ENCODE peak calls at places on chromosomes 11 and 22, in four cellular contexts. I is neuronal stem cell, C is H1, S is IMR-90. T is an unnamed sample.

GRCh38 chr11:86460461-86461404 is 86.0 kb downstream of the CCDC81 start:
- DNase-seq in I (no peak), C (no peak), S (peak), T (peak)

GRCh38 chr22:25759825-25760231 is 17.8 kb downstream of the MYO18B start:
- DNase-seq in I (no peak), C (no peak), S (peak), T (peak)

GRCh38 chr22:50728523-50728931 is 9.5 kb upstream of the ACR start:
- DNase-seq in I (no peak), C (no peak), S (no peak), T (no peak)

GRCh38 chr22:19477321-19478085 is 1.5 kb downstream of the UFD1 start:
- DNase-seq in I (no peak), C (no peak), S (peak), T (no peak)

GRCh38 chr11:64238076-64238475 is 2.8 kb upstream of the FKBP2 start:
- DNase-seq in I (no peak), C (no peak), S (no peak), T (no peak)

GRCh38 chr11:574632-575323 is 1.5 kb upstream of the PHRF1 start:
- DNase-seq in I (no peak), C (no peak), S (no peak), T (no peak)

GRCh38 chr22:19097518-19097917 is 24.7 kb downstream of the DGCR2 start:
- DNase-seq in I (no peak), C (no peak), S (no peak), T (no peak)

GRCh38 chr22:46484861-46485595 is 52.4 kb downstream of the CELSR1 start:
- DNase-seq in I (no peak), C (no peak), S (peak), T (no peak)

GRCh38 chr11:121250843-121251242 is 41.7 kb upstream of the SC5D start:
- DNase-seq in I (no peak), C (no peak), S (no peak), T (no peak)

GRCh38 chr11:69894126-69895047 is 75.2 kb upstream of the FGF3 start:
- DNase-seq in I (no peak), C (no peak), S (peak), T (no peak)

GRCh38 chr11:109946322-109946846 is 146.8 kb upstream of the ZC3H12C start:
- DNase-seq in I (peak), C (peak), S (peak), T (peak)

GRCh38 chr11:78646564-78647185 is 72.0 kb upstream of the NARS2 start:
- DNase-seq in I (peak), C (peak), S (peak), T (peak)

GRCh38 chr11:59559886-59560285 is 48.5 kb downstream of the OR4D9 start:
- DNase-seq in I (no peak), C (no peak), S (no peak), T (no peak)

GRCh38 chr11:32830413-32830738 is 649 bp downstream of the PRRG4 start:
- DNase-seq in I (no peak), C (no peak), S (no peak), T (peak)

GRCh38 chr11:77589521-77590193 is at the start of gene AQP11:
- DNase-seq in I (peak), C (peak), S (peak), T (peak)

GRCh38 chr11:125182522-125182921 is 18.0 kb downstream of the PKNOX2 start:
- DNase-seq in I (no peak), C (no peak), S (no peak), T (no peak)

GRCh38 chr11:73346186-73346935 is 29.8 kb upstream of the RELT start:
- DNase-seq in I (no peak), C (no peak), S (no peak), T (no peak)

GRCh38 chr11:13635290-13635689 is 33.2 kb upstream of the FAR1 start:
- DNase-seq in I (no peak), C (no peak), S (no peak), T (no peak)

GRCh38 chr11:67033661-67034166 is 10.8 kb downstream of the SYT12 start:
- DNase-seq in I (no peak), C (no peak), S (peak), T (peak)
- H3K14ac ChIP-seq in I (no peak), C (no peak), S (peak), T (no peak)

DNA sequence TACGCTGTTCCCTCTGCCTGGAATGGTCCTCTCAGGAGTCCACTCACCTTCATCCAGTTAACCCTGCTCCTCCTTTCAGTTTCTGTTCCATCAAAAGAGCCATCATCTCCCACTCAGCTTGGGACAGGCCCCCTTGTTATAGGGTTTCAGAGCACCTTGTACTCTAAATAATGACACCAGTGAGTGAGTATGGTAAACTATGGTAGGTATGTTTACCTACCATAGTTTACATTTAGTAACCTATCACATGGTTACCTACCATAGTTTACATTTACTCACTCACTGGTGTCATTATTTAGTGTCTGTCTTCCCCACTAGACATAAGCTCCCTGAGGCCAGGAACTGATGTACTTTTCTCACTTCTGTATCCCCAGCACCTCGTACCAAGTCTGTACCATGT is 130.2 kb upstream of the SESN3 start:
- DNase-seq in I (no peak), C (no peak), S (no peak), T (no peak)
- H4K91ac ChIP-seq in I (no peak), C (no peak), S (no peak), T (no peak)

GRCh38 chr22:35834080-35834479 is 116.4 kb downstream of the APOL5 start:
- DNase-seq in I (no peak), C (no peak), S (no peak), T (no peak)
- H3K4me3 ChIP-seq in I (no peak), C (peak), S (no peak), T (peak)

GRCh38 chr11:1765871-1766718 is 2.4 kb upstream of the CTSD start:
- DNase-seq in I (no peak), C (peak), S (no peak), T (no peak)

GRCh38 chr11:1763336-1763795 is 361 bp downstream of the CTSD start:
- DNase-seq in I (no peak), C (no peak), S (no peak), T (no peak)

GRCh38 chr11:1761857-1762536 is 1.7 kb downstream of the CTSD start:
- DNase-seq in I (no peak), C (no peak), S (no peak), T (no peak)

GRCh38 chr11:1762537-1763302 is 1.0 kb downstream of the CTSD start:
- DNase-seq in I (no peak), C (no peak), S (no peak), T (no peak)

DNA sequence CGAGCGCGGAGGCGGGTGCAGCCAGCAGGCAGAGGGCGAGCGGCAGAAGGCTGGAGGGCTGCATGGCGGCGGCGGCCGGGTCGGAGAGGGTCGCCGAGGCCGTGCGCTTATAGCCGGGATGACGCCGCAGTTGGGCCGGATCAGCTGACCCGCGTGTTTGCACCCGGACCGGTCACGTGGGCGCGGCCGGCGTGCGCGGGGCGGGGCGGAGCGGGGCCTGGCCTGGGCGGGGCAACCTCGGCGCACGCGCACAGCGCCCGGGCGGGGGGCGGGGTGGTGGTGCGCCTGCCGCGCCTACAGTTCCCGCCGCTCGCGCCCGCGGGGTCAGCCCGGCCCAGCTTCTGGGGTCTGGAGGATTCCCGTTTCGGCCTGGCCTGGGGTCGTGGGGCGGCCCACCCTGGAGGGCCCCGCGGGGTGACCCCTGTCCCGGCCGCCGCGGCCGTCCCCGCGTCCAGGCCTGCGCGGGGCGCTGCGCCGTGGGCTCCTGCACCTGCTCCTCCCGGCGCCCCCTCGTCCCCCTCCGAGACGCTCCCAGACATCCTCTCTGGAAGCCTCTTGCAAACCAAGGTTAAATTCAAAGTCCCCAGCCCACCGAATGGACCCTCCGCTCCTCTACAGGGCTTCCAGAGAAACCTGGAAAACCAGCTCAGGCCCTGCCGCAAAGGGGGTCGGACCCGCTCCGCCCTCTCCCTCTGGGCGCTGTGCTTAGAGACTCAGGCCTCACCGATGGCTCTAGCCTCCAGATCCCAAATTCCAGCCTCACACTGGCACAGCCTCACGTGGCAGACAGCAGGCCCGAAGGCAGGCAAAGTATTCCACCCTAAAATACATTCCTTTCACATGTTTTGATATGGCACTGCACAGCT is at the start of gene CTSD:
- DNase-seq in I (peak), C (peak), S (peak), T (peak)
- H3K14ac ChIP-seq in I (peak), C (no peak), S (no peak), T (peak)

GRCh38 chr11:58024601-58025091 is 965 bp downstream of the OR9Q1 start:
- DNase-seq in I (no peak), C (no peak), S (peak), T (peak)

GRCh38 chr11:58027341-58027740 is 3.4 kb upstream of the OR6Q1 start:
- DNase-seq in I (no peak), C (no peak), S (peak), T (peak)

GRCh38 chr11:58028687-58029411 is 1.9 kb upstream of the OR6Q1 start:
- DNase-seq in I (no peak), C (no peak), S (peak), T (peak)

DNA sequence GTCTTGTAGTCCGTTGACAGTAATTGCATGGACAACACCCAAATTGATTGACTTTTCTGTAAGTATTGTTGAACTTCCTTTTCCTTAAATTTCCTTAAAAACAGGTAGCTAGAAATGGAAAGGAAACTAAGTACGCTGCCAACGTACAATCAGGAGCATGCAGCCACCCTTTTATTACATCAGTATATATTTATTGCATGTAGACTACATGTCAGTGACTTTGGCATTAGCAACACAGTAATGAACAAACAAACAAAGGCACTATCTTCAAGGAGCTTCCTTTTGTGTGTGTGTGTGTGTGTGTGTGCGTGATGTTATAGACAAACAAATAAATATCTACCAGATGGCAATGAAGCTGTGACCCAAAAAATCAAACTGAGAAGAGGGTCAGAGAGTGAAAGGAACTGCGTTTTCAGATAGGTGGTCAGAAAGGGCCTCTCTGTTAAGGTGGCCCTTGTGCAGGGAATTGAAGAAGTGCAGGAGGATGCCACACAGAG is at the start of gene OR9Q1:
- DNase-seq in I (no peak), C (no peak), S (no peak), T (no peak)
- H4K91ac ChIP-seq in I (no peak), C (no peak), S (peak), T (no peak)